ENCODE peak calls at places on chromosomes 4 and X, in eight cellular contexts. U, K, P, G, D, O, R and C are unnamed samples.

GRCh38 chr4:10526431-10527222 is 69.4 kb upstream of the ZNF518B start:
- DNase-seq in U (no peak), P (peak; percentile 83), R (no peak), D (no peak), G (no peak), K (no peak), O (no peak), C (peak; percentile 96)

GRCh38 chr4:150591904-150592303 is 10.0 kb downstream of the MAB21L2 start:
- DNase-seq in R (no peak), D (no peak), U (no peak), G (no peak), K (no peak), P (no peak), O (no peak), C (no peak)

GRCh38 chrX:18983711-18984380 is at the start of gene PHKA2:
- DNase-seq in P (peak; percentile 55), K (no peak), D (no peak), R (peak; percentile 61), O (peak; percentile 53), U (peak; percentile 74), G (peak; percentile 20), C (no peak)

GRCh38 chr4:15034071-15034764 is 31.9 kb downstream of the CPEB2 start:
- DNase-seq in O (no peak), R (no peak), U (no peak), D (no peak), K (no peak), P (no peak), G (no peak), C (peak; percentile 88)

GRCh38 chr4:24519649-24520048 is 64.7 kb downstream of the DHX15 start:
- DNase-seq in K (no peak), G (no peak), R (peak; percentile 47), O (peak; percentile 32), P (no peak), D (no peak), U (no peak), C (no peak)

GRCh38 chr4:180861651-180862050 is 1381.6 kb upstream of the TENM3 start:
- DNase-seq in K (no peak), O (no peak), G (no peak), D (no peak), U (no peak), P (no peak), R (no peak), C (no peak)

GRCh38 chr4:53586121-53586816 is 5.0 kb downstream of the LNX1 start:
- DNase-seq in P (no peak), D (no peak), O (no peak), G (no peak), U (no peak), R (no peak), K (no peak), C (peak; percentile 95)

GRCh38 chrX:15664487-15665444 is at the start of gene CLTRN:
- DNase-seq in K (peak; percentile 24), G (no peak), D (no peak), R (no peak), P (no peak), O (no peak), U (no peak), C (peak; percentile 83)

GRCh38 chrX:77668391-77669237 is 117.4 kb downstream of the ATRX start:
- DNase-seq in G (no peak), D (no peak), K (peak; percentile 40), U (no peak), R (no peak), P (no peak), O (no peak), C (peak; percentile 79)

GRCh38 chr4:177047070-177047850 is 254.5 kb upstream of the VEGFC start:
- DNase-seq in O (peak; percentile 49), P (peak; percentile 59), R (peak; percentile 54), D (peak; percentile 11), G (no peak), U (no peak), K (peak; percentile 78), C (peak; percentile 68)

GRCh38 chrX:33808636-33809035 is 323.5 kb downstream of the FAM47A start:
- DNase-seq in D (no peak), K (no peak), G (no peak), O (no peak), U (no peak), P (no peak), R (no peak), C (no peak)

GRCh38 chr4:26459756-26460530 is 30.3 kb downstream of the CCKAR start:
- DNase-seq in R (no peak), D (no peak), G (no peak), O (no peak), P (no peak), K (no peak), U (no peak), C (no peak)

GRCh38 chrX:51697397-51697796 is 12.9 kb upstream of the CENPVL1 start:
- DNase-seq in O (no peak), P (no peak), R (no peak), D (no peak), U (no peak), K (no peak), G (no peak), C (no peak)

GRCh38 chr4:127558088-127558487 is 74.7 kb upstream of the INTU start:
- DNase-seq in P (no peak), K (no peak), O (no peak), D (no peak), U (no peak), R (no peak), G (no peak), C (no peak)

GRCh38 chrX:124392794-124393193 is 46.4 kb downstream of the SH2D1A start:
- DNase-seq in U (no peak), D (no peak), G (no peak), K (no peak), O (no peak), R (no peak), P (no peak), C (no peak)

GRCh38 chr4:13541176-13541604 is 3.1 kb downstream of the NKX3-2 start:
- DNase-seq in P (no peak), D (no peak), K (no peak), R (no peak), O (no peak), U (no peak), G (no peak), C (no peak)

GRCh38 chrX:12614266-12614665 is 176.9 kb upstream of the PRPS2 start:
- DNase-seq in D (no peak), R (no peak), K (no peak), P (no peak), O (no peak), G (no peak), U (no peak), C (peak; percentile 78)

GRCh38 chr4:138978028-138978585 is 37.5 kb upstream of the NOCT start:
- DNase-seq in G (no peak), U (no peak), K (no peak), O (no peak), D (no peak), P (no peak), R (no peak), C (no peak)

GRCh38 chr4:138976526-138976925 is 39.1 kb upstream of the NOCT start:
- DNase-seq in U (no peak), D (no peak), P (no peak), R (no peak), O (no peak), G (no peak), K (no peak), C (no peak)

GRCh38 chr4:138975225-138975624 is 40.4 kb upstream of the NOCT start:
- DNase-seq in O (no peak), D (no peak), R (no peak), P (no peak), K (no peak), G (no peak), U (no peak), C (no peak)

GRCh38 chr4:138977525-138977924 is 38.1 kb upstream of the NOCT start:
- DNase-seq in K (no peak), G (no peak), P (no peak), O (no peak), R (no peak), D (no peak), U (no peak), C (no peak)

GRCh38 chr4:138972956-138973819 is 42.4 kb upstream of the NOCT start:
- DNase-seq in P (peak; percentile 13), D (no peak), K (no peak), G (no peak), U (no peak), R (no peak), O (no peak), C (no peak)
- H3K4me3 ChIP-seq in P (no peak overlapping the region), D (no peak overlapping the region), K (no peak overlapping the region), G (no peak overlapping the region), U (no peak overlapping the region), R (no peak overlapping the region), O (no peak overlapping the region), C (no peak overlapping the region)

DNA sequence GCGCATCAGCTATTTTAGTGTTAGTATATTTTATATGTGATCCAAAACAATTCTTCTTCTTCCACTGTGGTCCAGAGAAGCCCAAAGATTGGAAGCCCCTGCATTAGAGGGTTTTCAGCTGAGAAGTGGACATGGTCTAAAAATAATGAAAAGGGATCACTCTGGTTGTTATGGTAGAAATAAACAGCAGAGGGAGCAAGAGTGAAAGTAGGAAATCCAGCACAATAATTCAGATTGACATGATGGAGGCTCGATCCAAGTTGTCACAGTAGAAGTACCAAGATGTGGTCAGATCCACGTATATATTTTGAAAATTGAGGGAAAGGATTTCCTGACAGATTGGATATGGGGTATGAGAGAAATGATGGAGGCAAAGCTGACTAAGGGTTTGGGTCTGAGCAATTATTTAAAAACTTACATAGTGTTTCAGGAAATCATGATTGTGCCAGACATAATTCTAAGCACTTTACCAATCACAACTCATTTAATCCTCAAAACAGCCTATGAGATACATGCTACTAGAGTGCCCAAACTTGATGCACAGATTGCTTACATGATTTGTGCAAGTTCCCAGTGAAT is 17.0 kb upstream of the TMEM144 start:
- DNase-seq in O (no peak), P (peak; percentile 58), U (no peak), D (no peak), R (no peak), G (no peak), K (peak; percentile 28), C (peak; percentile 52)
- H3K4me3 ChIP-seq in O (no peak overlapping the region), P (no peak overlapping the region), U (no peak overlapping the region), D (no peak overlapping the region), R (no peak overlapping the region), G (no peak overlapping the region), K (no peak overlapping the region), C (no peak overlapping the region)

GRCh38 chr4:40719008-40719623 is 30.6 kb upstream of the NSUN7 start:
- DNase-seq in P (peak; percentile 90), R (peak; percentile 25), K (peak; percentile 82), G (no peak), U (no peak), O (no peak), D (no peak), C (peak; percentile 74)
- H3K4me3 ChIP-seq in P (no peak overlapping the region), R (no peak overlapping the region), K (no peak overlapping the region), G (no peak overlapping the region), U (no peak overlapping the region), O (no peak overlapping the region), D (no peak overlapping the region), C (no peak overlapping the region)

DNA sequence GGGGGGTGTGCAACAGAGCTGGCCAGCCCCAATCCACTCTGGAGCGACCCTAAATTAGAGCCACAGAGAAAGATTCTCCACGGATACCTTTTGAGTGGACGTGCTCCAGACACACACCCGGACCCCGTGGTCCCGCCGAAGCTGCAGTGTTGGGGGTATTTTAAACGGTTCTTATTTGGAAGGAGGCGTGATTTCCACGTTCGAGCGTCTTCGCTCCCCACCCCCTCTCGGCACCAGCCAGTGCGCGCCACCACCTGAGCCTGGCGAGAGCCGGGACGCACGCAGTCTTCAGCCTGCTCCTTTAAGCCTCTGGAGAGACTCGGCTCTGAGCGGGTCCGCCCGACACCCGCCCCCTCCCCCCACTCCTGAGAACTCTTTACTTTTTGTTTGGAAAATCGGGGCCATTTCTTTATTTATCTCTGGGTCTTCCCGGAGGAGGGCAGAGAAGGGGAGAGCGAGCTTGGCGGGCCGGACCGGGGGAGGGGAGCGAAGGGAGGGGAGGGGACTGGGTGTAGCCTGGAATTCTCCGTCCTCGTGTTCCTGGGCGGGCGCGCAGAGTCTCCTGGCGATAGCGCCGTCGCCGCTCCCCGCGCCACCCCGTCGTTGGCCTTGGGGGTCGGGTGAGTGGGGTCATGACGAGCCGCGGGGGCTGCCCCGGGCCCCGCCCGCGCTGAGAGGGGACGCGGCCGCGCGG is 660 bp upstream of the PTCHD1 start:
- DNase-seq in R (no peak), U (peak; percentile 66), D (no peak), P (peak; percentile 0), O (no peak), G (no peak), K (no peak), C (no peak)
- H3K4me3 ChIP-seq in R (no peak overlapping the region), U (peak overlapping the region; percentile 67), D (no peak overlapping the region), P (no peak overlapping the region), O (peak overlapping the region; percentile 41), G (peak overlapping the region; percentile 27), K (peak overlapping the region; percentile 46), C (no peak overlapping the region)